ENCODE peak calls at places on chromosomes 16 and 17, in ten cellular contexts. C is NCI-H748 treated with DMSO at 0.1 percent for 48 hours; E is fibroblast of villous mesenchyme; U is caudate nucleus; G is dorsolateral prefrontal cortex; Q is psoas muscle; N is NCI-H510A; Z is mesendoderm; K is activated CD4-positive, alpha-beta T cell treated with anti-CD3 and anti-CD28 coated beads, Interleukin-2, amount 50 U/mL, for 48 hours; W is upper lobe of right lung. O is an unnamed sample.

GRCh38 chr17:81066771-81067315 is 31.9 kb downstream of the BAIAP2 start:
- DNase-seq in C (no peak), E (no peak), U (no peak), G (no peak), Q (no peak), N (no peak), Z (no peak), K (no peak), W (no peak), O (no peak)

GRCh38 chr17:1150863-1151685 is 28.7 kb downstream of the ABR start:
- DNase-seq in C (no peak), E (peak), U (no peak), G (no peak), Q (no peak), N (no peak), Z (no peak), K (no peak), W (no peak), O (no peak)

GRCh38 chr17:37359682-37360188 is 16.1 kb upstream of the C17orf78 start:
- DNase-seq in C (no peak), E (no peak), U (no peak), G (no peak), Q (no peak), N (peak), Z (peak), K (no peak), W (no peak), O (no peak)

GRCh38 chr17:79681101-79681621 is 49.6 kb upstream of the ENPP7 start:
- DNase-seq in C (no peak), E (no peak), U (no peak), G (no peak), Q (no peak), N (no peak), Z (no peak), K (no peak), W (no peak), O (no peak)

GRCh38 chr17:30413109-30413508 is 34.4 kb downstream of the CPD start:
- DNase-seq in C (no peak), E (no peak), U (no peak), G (no peak), Q (no peak), N (no peak), Z (no peak), K (no peak), W (no peak), O (no peak)

GRCh38 chr17:79621151-79621940 is 10.5 kb upstream of the RBFOX3 start:
- DNase-seq in C (no peak), E (no peak), U (no peak), G (peak), Q (no peak), N (no peak), Z (no peak), K (no peak), W (peak), O (no peak)

GRCh38 chr16:68590201-68590994 is 51.3 kb downstream of the ZFP90 start:
- DNase-seq in C (peak), E (peak), U (peak), G (peak), Q (peak), N (no peak), Z (peak), K (peak), W (peak), O (peak)

GRCh38 chr16:85220125-85220839 is 108.0 kb upstream of the CIBAR2 start:
- DNase-seq in C (peak), E (peak), U (no peak), G (peak), Q (peak), N (peak), Z (no peak), K (no peak), W (peak), O (no peak)

GRCh38 chr16:11072420-11073153 is 128.2 kb downstream of the CLEC16A start:
- DNase-seq in C (no peak), E (no peak), U (no peak), G (no peak), Q (no peak), N (no peak), Z (no peak), K (no peak), W (no peak), O (no peak)

GRCh38 chr16:88706288-88706964 is at the start of the genes CTU2 and RNF166:
- DNase-seq in C (peak), E (peak), U (peak), G (peak), Q (peak), N (no peak), Z (peak), K (peak), W (peak), O (peak)

O was measured in effector memory CD8-positive, alpha-beta T cell.